ENCODE peak calls at places on chromosomes 11 and 22, in five cellular contexts. J, Y, X, W and E are unnamed samples.

GRCh38 chr11:113014731-113015455 is 53.7 kb downstream of the NCAM1 start:
- DNase-seq in J (no peak), Y (no peak), X (peak; percentile 66), W (peak; percentile 50), E (peak; percentile 34)

GRCh38 chr11:108142304-108142703 is 20.9 kb downstream of the ACAT1 start:
- DNase-seq in J (no peak), Y (no peak), X (no peak), W (no peak), E (peak; percentile 58)

GRCh38 chr11:114762437-114762836 is 84.1 kb downstream of the NXPE2 start:
- DNase-seq in J (no peak), Y (no peak), X (peak; percentile 66), W (no peak), E (peak; percentile 65)

GRCh38 chr11:128904872-128905344 is 13.8 kb downstream of the KCNJ5 start:
- DNase-seq in J (no peak), Y (peak; percentile 28), X (no peak), W (peak; percentile 76), E (peak; percentile 52)

GRCh38 chr11:492416-493226 is 14.4 kb downstream of the RNH1 start:
- DNase-seq in J (no peak), Y (no peak), X (no peak), W (peak; percentile 27), E (no peak)

GRCh38 chr11:92154611-92155010 is 70.0 kb upstream of the FAT3 start:
- DNase-seq in J (no peak), Y (no peak), X (no peak), W (no peak), E (no peak)

GRCh38 chr11:67504023-67504949 is 877 bp downstream of the PITPNM1 start:
- DNase-seq in J (peak; percentile 40), Y (no peak), X (peak; percentile 29), W (peak; percentile 55), E (peak; percentile 49)

GRCh38 chr22:36280379-36280778 is 27.4 kb downstream of the APOL1 start:
- DNase-seq in J (no peak), Y (no peak), X (no peak), W (no peak), E (no peak)

GRCh38 chr22:43329061-43329460 is 14.1 kb downstream of the SCUBE1 start:
- DNase-seq in J (no peak), Y (no peak), X (no peak), W (no peak), E (no peak)